ENCODE peak calls at places on chromosomes 13 and 19, in five cellular contexts. One of them, this sample, is unnamed.

GRCh38 chr13:20856650-20857049 is 45.9 kb downstream of the XPO4 start:
- DNase-seq in right cardiac atrium: no peak
- DNase-seq in NCI-H510A treated with DMSO at 0.1 percent for 48 hours: no peak
- DNase-seq in tibial nerve: no peak
- DNase-seq in NT2/D1: no peak
- DNase-seq in this sample: no peak

GRCh38 chr19:13884726-13885591 is 8.0 kb downstream of the NANOS3 start:
- DNase-seq in NCI-H510A treated with DMSO at 0.1 percent for 48 hours: no peak
- DNase-seq in NT2/D1: no peak
- DNase-seq in tibial nerve: no peak
- DNase-seq in right cardiac atrium: no peak
- DNase-seq in this sample: no peak

GRCh38 chr19:2462635-2463421 is 6.1 kb upstream of the LMNB2 start:
- DNase-seq in NCI-H510A treated with DMSO at 0.1 percent for 48 hours: no peak
- DNase-seq in right cardiac atrium: peak
- DNase-seq in NT2/D1: peak
- DNase-seq in tibial nerve: peak
- DNase-seq in this sample: peak

GRCh38 chr13:91298060-91298459 is 49.4 kb upstream of the MIR17HG start:
- DNase-seq in right cardiac atrium: no peak
- DNase-seq in NCI-H510A treated with DMSO at 0.1 percent for 48 hours: no peak
- DNase-seq in tibial nerve: no peak
- DNase-seq in NT2/D1: no peak
- DNase-seq in this sample: no peak

GRCh38 chr13:40539954-40540706 is 126.3 kb downstream of the FOXO1 start:
- DNase-seq in NT2/D1: peak
- DNase-seq in NCI-H510A treated with DMSO at 0.1 percent for 48 hours: no peak
- DNase-seq in right cardiac atrium: no peak
- DNase-seq in tibial nerve: no peak
- DNase-seq in this sample: peak

GRCh38 chr13:30072818-30073186 is 222.4 kb upstream of the UBL3 start:
- DNase-seq in right cardiac atrium: no peak
- DNase-seq in NT2/D1: no peak
- DNase-seq in tibial nerve: no peak
- DNase-seq in NCI-H510A treated with DMSO at 0.1 percent for 48 hours: no peak
- DNase-seq in this sample: no peak

GRCh38 chr13:110113284-110113764 is 193.6 kb downstream of the COL4A1 start:
- DNase-seq in right cardiac atrium: no peak
- DNase-seq in tibial nerve: no peak
- DNase-seq in NT2/D1: no peak
- DNase-seq in NCI-H510A treated with DMSO at 0.1 percent for 48 hours: no peak
- DNase-seq in this sample: no peak

GRCh38 chr19:2362039-2362969 is 2.2 kb downstream of the TMPRSS9 start:
- DNase-seq in right cardiac atrium: no peak
- DNase-seq in NCI-H510A treated with DMSO at 0.1 percent for 48 hours: no peak
- DNase-seq in tibial nerve: no peak
- DNase-seq in NT2/D1: no peak
- DNase-seq in this sample: no peak

GRCh38 chr19:2969104-2969504 is 8.3 kb upstream of the TLE6 start:
- DNase-seq in NCI-H510A treated with DMSO at 0.1 percent for 48 hours: peak
- DNase-seq in tibial nerve: peak
- DNase-seq in NT2/D1: no peak
- DNase-seq in right cardiac atrium: peak
- DNase-seq in this sample: no peak

GRCh38 chr13:33372251-33372919 is 86.8 kb upstream of the STARD13 start:
- DNase-seq in NT2/D1: no peak
- DNase-seq in NCI-H510A treated with DMSO at 0.1 percent for 48 hours: no peak
- DNase-seq in tibial nerve: no peak
- DNase-seq in right cardiac atrium: no peak
- DNase-seq in this sample: no peak

GRCh38 chr13:20828540-20829364 is 55.0 kb upstream of the EEF1AKMT1 start:
- DNase-seq in NCI-H510A treated with DMSO at 0.1 percent for 48 hours: peak
- DNase-seq in NT2/D1: peak
- DNase-seq in tibial nerve: peak
- DNase-seq in right cardiac atrium: no peak
- DNase-seq in this sample: peak

This sample was measured in iPS DF 6.9.